ENCODE peak calls at places on chromosome X, in four cellular contexts. One of them, this sample, is unnamed.

GRCh38 chrX:9832811-9833210 is 46.6 kb downstream of the SHROOM2 start:
- DNase-seq in A673: peak; percentile 28
- DNase-seq in ascending aorta: no peak
- DNase-seq in left ventricle myocardium inferior: no peak
- DNase-seq in this sample: no peak

GRCh38 chrX:133297284-133297683 is 79.1 kb upstream of the TFDP3 start:
- DNase-seq in ascending aorta: no peak
- DNase-seq in A673: peak; percentile 9
- DNase-seq in left ventricle myocardium inferior: no peak
- DNase-seq in this sample: no peak

GRCh38 chrX:104510801-104511200 is 55.2 kb upstream of the IL1RAPL2 start:
- DNase-seq in ascending aorta: no peak
- DNase-seq in A673: no peak
- DNase-seq in left ventricle myocardium inferior: no peak
- DNase-seq in this sample: no peak

GRCh38 chrX:2965965-2966364 is 36.8 kb upstream of the ARSD start:
- DNase-seq in left ventricle myocardium inferior: no peak
- DNase-seq in A673: no peak
- DNase-seq in ascending aorta: no peak
- DNase-seq in this sample: no peak

GRCh38 chrX:56233100-56233499 is 944 bp downstream of the KLF8 start:
- DNase-seq in A673: no peak
- DNase-seq in ascending aorta: no peak
- DNase-seq in left ventricle myocardium inferior: no peak
- DNase-seq in this sample: no peak

GRCh38 chrX:119488749-119489148 is 20.5 kb downstream of the SLC25A5 start:
- DNase-seq in left ventricle myocardium inferior: no peak
- DNase-seq in A673: peak; percentile 58
- DNase-seq in ascending aorta: no peak
- DNase-seq in this sample: peak; percentile 52

GRCh38 chrX:16202943-16203342 is 35.7 kb downstream of the MAGEB17 start:
- DNase-seq in ascending aorta: no peak
- DNase-seq in A673: no peak
- DNase-seq in left ventricle myocardium inferior: no peak
- DNase-seq in this sample: no peak

GRCh38 chrX:1139101-1139500 is 73.3 kb downstream of the CRLF2 start:
- DNase-seq in left ventricle myocardium inferior: no peak
- DNase-seq in ascending aorta: no peak
- DNase-seq in A673: no peak
- DNase-seq in this sample: no peak

GRCh38 chrX:119734897-119735339 is 23.5 kb upstream of the SOWAHD start:
- DNase-seq in left ventricle myocardium inferior: peak; percentile 66
- DNase-seq in A673: peak; percentile 54
- DNase-seq in ascending aorta: no peak
- DNase-seq in this sample: no peak

GRCh38 chrX:69762340-69762739 is 146.4 kb downstream of the EDA start:
- DNase-seq in left ventricle myocardium inferior: no peak
- DNase-seq in ascending aorta: no peak
- DNase-seq in A673: no peak
- DNase-seq in this sample: no peak

GRCh38 chrX:107107459-107107858 is 11.2 kb downstream of the RBM41 start:
- DNase-seq in ascending aorta: no peak
- DNase-seq in A673: no peak
- DNase-seq in left ventricle myocardium inferior: no peak
- DNase-seq in this sample: no peak

GRCh38 chrX:74535211-74535621 is 79.2 kb downstream of the RLIM start:
- DNase-seq in left ventricle myocardium inferior: no peak
- DNase-seq in A673: peak; percentile 88
- DNase-seq in ascending aorta: no peak
- DNase-seq in this sample: peak; percentile 37

GRCh38 chrX:114842181-114842580 is 175.2 kb downstream of the IL13RA2 start:
- DNase-seq in ascending aorta: no peak
- DNase-seq in left ventricle myocardium inferior: no peak
- DNase-seq in A673: no peak
- DNase-seq in this sample: no peak

GRCh38 chrX:2761246-2761645 is 9.4 kb downstream of the XG start:
- DNase-seq in ascending aorta: no peak
- DNase-seq in left ventricle myocardium inferior: no peak
- DNase-seq in A673: no peak
- DNase-seq in this sample: no peak

GRCh38 chrX:154834562-154834961 is at the start of gene SMIM9:
- DNase-seq in left ventricle myocardium inferior: no peak
- DNase-seq in A673: no peak
- DNase-seq in ascending aorta: no peak
- DNase-seq in this sample: no peak

GRCh38 chrX:151970661-151971060 is 3.8 kb downstream of the GABRE start:
- DNase-seq in ascending aorta: no peak
- DNase-seq in left ventricle myocardium inferior: peak; percentile 75
- DNase-seq in A673: no peak
- DNase-seq in this sample: no peak

GRCh38 chrX:107736781-107737531 is 38.6 kb downstream of the TSC22D3 start:
- DNase-seq in ascending aorta: no peak
- DNase-seq in A673: peak; percentile 94
- DNase-seq in left ventricle myocardium inferior: no peak
- DNase-seq in this sample: no peak

GRCh38 chrX:153609917-153610833 is 11.2 kb upstream of the CCNQ start:
- DNase-seq in left ventricle myocardium inferior: peak; percentile 69
- DNase-seq in A673: peak; percentile 80
- DNase-seq in ascending aorta: no peak
- DNase-seq in this sample: peak; percentile 93

GRCh38 chrX:105865709-105866108 is 43.4 kb downstream of the NRK start:
- DNase-seq in A673: no peak
- DNase-seq in ascending aorta: no peak
- DNase-seq in left ventricle myocardium inferior: no peak
- DNase-seq in this sample: no peak

GRCh38 chrX:133985164-133986007 is at the start of gene GPC3:
- DNase-seq in A673: peak; percentile 64
- DNase-seq in left ventricle myocardium inferior: peak; percentile 15
- DNase-seq in ascending aorta: no peak
- DNase-seq in this sample: no peak

GRCh38 chrX:68829594-68830485 is 1.0 kb downstream of the EFNB1 start:
- DNase-seq in left ventricle myocardium inferior: peak; percentile 26
- DNase-seq in A673: no peak
- DNase-seq in ascending aorta: no peak
- DNase-seq in this sample: no peak

GRCh38 chrX:31421441-31421840 is 349.6 kb upstream of the FTHL17 start:
- DNase-seq in ascending aorta: no peak
- DNase-seq in A673: no peak
- DNase-seq in left ventricle myocardium inferior: no peak
- DNase-seq in this sample: no peak

GRCh38 chrX:1853447-1853846 is 238.6 kb downstream of the ASMT start:
- DNase-seq in left ventricle myocardium inferior: no peak
- DNase-seq in ascending aorta: no peak
- DNase-seq in A673: no peak
- DNase-seq in this sample: no peak

GRCh38 chrX:69505772-69506616 is 1.9 kb downstream of the NALF2 start:
- DNase-seq in left ventricle myocardium inferior: no peak
- DNase-seq in ascending aorta: no peak
- DNase-seq in A673: no peak
- DNase-seq in this sample: no peak

GRCh38 chrX:97402333-97402732 is 518.6 kb downstream of the RPA4 start:
- DNase-seq in ascending aorta: no peak
- DNase-seq in left ventricle myocardium inferior: no peak
- DNase-seq in A673: no peak
- DNase-seq in this sample: no peak

GRCh38 chrX:12936947-12937346 is 30.5 kb downstream of the TLR8 start:
- DNase-seq in ascending aorta: no peak
- DNase-seq in A673: no peak
- DNase-seq in left ventricle myocardium inferior: no peak
- DNase-seq in this sample: no peak

GRCh38 chrX:140177821-140178220 is 212.5 kb upstream of the CXorf66 start:
- DNase-seq in left ventricle myocardium inferior: no peak
- DNase-seq in A673: no peak
- DNase-seq in ascending aorta: no peak
- DNase-seq in this sample: no peak

GRCh38 chrX:56382278-56382677 is 150.1 kb downstream of the KLF8 start:
- DNase-seq in ascending aorta: no peak
- DNase-seq in A673: no peak
- DNase-seq in left ventricle myocardium inferior: no peak
- DNase-seq in this sample: no peak

GRCh38 chrX:106726485-106727437 is at the start of gene RNF128:
- DNase-seq in left ventricle myocardium inferior: no peak
- DNase-seq in ascending aorta: no peak
- DNase-seq in A673: peak; percentile 1
- DNase-seq in this sample: no peak

GRCh38 chrX:41025926-41026325 is 59.3 kb upstream of the USP9X start:
- DNase-seq in A673: peak; percentile 43
- DNase-seq in ascending aorta: no peak
- DNase-seq in left ventricle myocardium inferior: no peak
- DNase-seq in this sample: no peak

GRCh38 chrX:41031256-41031967 is 53.8 kb upstream of the USP9X start:
- DNase-seq in A673: no peak
- DNase-seq in ascending aorta: no peak
- DNase-seq in left ventricle myocardium inferior: no peak
- DNase-seq in this sample: no peak

GRCh38 chrX:41026326-41027136 is 58.7 kb upstream of the USP9X start:
- DNase-seq in A673: peak; percentile 41
- DNase-seq in ascending aorta: no peak
- DNase-seq in left ventricle myocardium inferior: no peak
- DNase-seq in this sample: no peak

GRCh38 chrX:41027388-41027787 is 57.9 kb upstream of the USP9X start:
- DNase-seq in A673: peak; percentile 68
- DNase-seq in left ventricle myocardium inferior: no peak
- DNase-seq in ascending aorta: no peak
- DNase-seq in this sample: no peak

GRCh38 chrX:41029332-41029731 is 55.9 kb upstream of the USP9X start:
- DNase-seq in left ventricle myocardium inferior: no peak
- DNase-seq in ascending aorta: no peak
- DNase-seq in A673: no peak
- DNase-seq in this sample: no peak
- H3K27ac ChIP-seq in left ventricle myocardium inferior: no peak overlapping the region
- H3K27ac ChIP-seq in ascending aorta: no peak overlapping the region
- H3K27ac ChIP-seq in A673: no peak overlapping the region
- H3K27ac ChIP-seq in this sample: no peak overlapping the region

GRCh38 chrX:103461156-103461555 is 58.1 kb downstream of the RAB40A start:
- DNase-seq in ascending aorta: no peak
- DNase-seq in A673: peak; percentile 0
- DNase-seq in left ventricle myocardium inferior: no peak
- DNase-seq in this sample: no peak

GRCh38 chrX:103467156-103467555 is 52.1 kb downstream of the RAB40A start:
- DNase-seq in ascending aorta: no peak
- DNase-seq in left ventricle myocardium inferior: no peak
- DNase-seq in A673: no peak
- DNase-seq in this sample: no peak

GRCh38 chrX:103467870-103468269 is 51.4 kb downstream of the RAB40A start:
- DNase-seq in ascending aorta: no peak
- DNase-seq in A673: no peak
- DNase-seq in left ventricle myocardium inferior: no peak
- DNase-seq in this sample: no peak

GRCh38 chrX:103464774-103465117 is 54.5 kb downstream of the RAB40A start:
- DNase-seq in ascending aorta: no peak
- DNase-seq in left ventricle myocardium inferior: peak; percentile 52
- DNase-seq in A673: peak; percentile 81
- DNase-seq in this sample: peak; percentile 50

DNA sequence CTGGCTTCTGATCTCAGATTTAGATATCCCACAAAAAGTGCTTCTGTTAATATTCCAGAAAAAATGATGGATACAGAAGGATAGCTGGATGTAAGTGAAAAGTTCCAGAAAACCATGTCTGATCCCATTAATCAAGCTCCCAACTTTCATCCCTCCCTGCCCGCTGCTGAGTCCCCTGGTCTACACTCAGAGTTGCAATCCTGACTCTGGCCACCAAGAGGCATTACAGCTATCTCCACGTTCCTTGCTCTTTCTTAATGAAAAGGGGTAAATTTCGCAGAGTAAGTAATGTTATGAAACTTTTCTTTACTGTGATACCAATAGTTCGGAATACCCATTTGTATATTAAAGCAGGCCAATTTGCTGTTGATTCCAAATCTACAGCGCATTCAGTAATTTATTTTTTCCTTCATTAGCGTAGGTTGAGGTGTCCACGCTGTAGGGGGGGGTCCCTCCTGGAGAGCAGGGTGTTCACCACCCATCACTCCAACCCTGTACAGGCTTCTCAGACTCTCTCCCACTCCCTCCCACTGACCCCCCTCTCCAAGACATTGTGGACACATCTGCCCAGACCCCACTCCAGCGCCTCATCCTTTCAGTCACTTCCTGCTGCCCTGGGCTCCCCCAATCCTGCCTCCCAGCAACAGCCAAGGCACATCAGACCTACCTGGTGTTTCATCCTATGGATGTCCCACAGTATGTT is 55.1 kb downstream of the RAB40A start:
- DNase-seq in ascending aorta: no peak
- DNase-seq in A673: peak; percentile 52
- DNase-seq in left ventricle myocardium inferior: no peak
- DNase-seq in this sample: peak; percentile 29
- TF ChIP-seq CTCF in ascending aorta: no peak
- TF ChIP-seq CTCF in A673: peak; percentile 52
- TF ChIP-seq CTCF in left ventricle myocardium inferior: peak; percentile 27
- TF ChIP-seq CTCF in this sample: peak; percentile 16

GRCh38 chrX:53583571-53583970 is 102.9 kb downstream of the HUWE1 start:
- DNase-seq in A673: no peak
- DNase-seq in left ventricle myocardium inferior: no peak
- DNase-seq in ascending aorta: no peak
- DNase-seq in this sample: no peak

GRCh38 chrX:53584891-53585290 is 101.6 kb downstream of the HUWE1 start:
- DNase-seq in left ventricle myocardium inferior: no peak
- DNase-seq in ascending aorta: no peak
- DNase-seq in A673: no peak
- DNase-seq in this sample: no peak

DNA sequence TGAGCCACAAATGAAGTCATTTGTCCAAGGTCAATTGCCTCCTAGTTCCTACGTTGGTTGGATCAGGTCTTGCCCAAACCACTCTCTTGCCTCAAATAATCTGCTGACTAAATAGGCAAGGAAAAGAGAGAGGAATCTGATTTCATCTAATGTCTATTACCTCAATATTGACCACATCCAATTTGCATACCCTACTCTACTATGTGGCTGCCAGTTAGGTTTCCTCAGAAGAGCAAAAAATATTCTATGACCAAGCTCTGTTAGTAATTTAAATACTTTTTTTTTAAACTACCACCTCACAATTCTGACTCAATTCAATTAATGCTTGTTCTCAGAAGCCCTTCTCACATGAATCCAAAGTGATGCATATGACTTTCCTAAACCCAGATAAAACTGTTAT is 98.7 kb downstream of the HUWE1 start:
- DNase-seq in left ventricle myocardium inferior: no peak
- DNase-seq in ascending aorta: no peak
- DNase-seq in A673: no peak
- DNase-seq in this sample: no peak
- H3K36me3 ChIP-seq in left ventricle myocardium inferior: peaks cover 99% of the 10 kb centered on the region
- H3K36me3 ChIP-seq in ascending aorta: peaks cover 72% of the 10 kb centered on the region
- H3K36me3 ChIP-seq in A673: peaks cover 86% of the 10 kb centered on the region
- H3K36me3 ChIP-seq in this sample: peaks cover 79% of the 10 kb centered on the region

GRCh38 chrX:19752043-19752442 is 135.4 kb downstream of the SH3KBP1 start:
- DNase-seq in left ventricle myocardium inferior: no peak
- DNase-seq in A673: no peak
- DNase-seq in ascending aorta: no peak
- DNase-seq in this sample: no peak

GRCh38 chrX:19753368-19753767 is 134.0 kb downstream of the SH3KBP1 start:
- DNase-seq in A673: no peak
- DNase-seq in left ventricle myocardium inferior: no peak
- DNase-seq in ascending aorta: no peak
- DNase-seq in this sample: no peak

GRCh38 chrX:19748898-19749680 is 138.3 kb downstream of the SH3KBP1 start:
- DNase-seq in ascending aorta: no peak
- DNase-seq in left ventricle myocardium inferior: no peak
- DNase-seq in A673: no peak
- DNase-seq in this sample: no peak

GRCh38 chrX:19750028-19750786 is 137.2 kb downstream of the SH3KBP1 start:
- DNase-seq in A673: no peak
- DNase-seq in left ventricle myocardium inferior: no peak
- DNase-seq in ascending aorta: no peak
- DNase-seq in this sample: no peak

GRCh38 chrX:19751068-19751467 is 136.3 kb downstream of the SH3KBP1 start:
- DNase-seq in ascending aorta: no peak
- DNase-seq in left ventricle myocardium inferior: no peak
- DNase-seq in A673: no peak
- DNase-seq in this sample: no peak
- H3K27ac ChIP-seq in ascending aorta: no peak overlapping the region
- H3K27ac ChIP-seq in left ventricle myocardium inferior: no peak overlapping the region
- H3K27ac ChIP-seq in A673: no peak overlapping the region
- H3K27ac ChIP-seq in this sample: no peak overlapping the region

This sample was measured in WERI-Rb-1.